ENCODE peak calls at places on chromosomes 5 and 9, in six cellular contexts. One of them, this sample, is unnamed.

GRCh38 chr9:106468431-106468830 is 394.5 kb upstream of the ZNF462 start:
- DNase-seq in H9: no peak
- DNase-seq in fibroblast of lung: no peak
- DNase-seq in GM23248: no peak
- DNase-seq in adrenal gland: no peak
- DNase-seq in IMR-90: no peak
- DNase-seq in this sample: no peak

GRCh38 chr5:134874831-134875655 is 872 bp downstream of the TXNDC15 start:
- DNase-seq in H9: peak
- DNase-seq in fibroblast of lung: peak
- DNase-seq in GM23248: peak
- DNase-seq in adrenal gland: peak
- DNase-seq in IMR-90: peak
- DNase-seq in this sample: peak

GRCh38 chr9:127311239-127311741 is 46.7 kb downstream of the GARNL3 start:
- DNase-seq in H9: no peak
- DNase-seq in fibroblast of lung: peak
- DNase-seq in GM23248: peak
- DNase-seq in adrenal gland: peak
- DNase-seq in IMR-90: peak
- DNase-seq in this sample: peak

GRCh38 chr9:126440042-126440441 is 113.4 kb downstream of the MVB12B start:
- DNase-seq in H9: no peak
- DNase-seq in fibroblast of lung: no peak
- DNase-seq in GM23248: no peak
- DNase-seq in adrenal gland: peak
- DNase-seq in IMR-90: no peak
- DNase-seq in this sample: no peak

GRCh38 chr9:98903938-98904560 is 39.7 kb upstream of the COL15A1 start:
- DNase-seq in H9: no peak
- DNase-seq in fibroblast of lung: no peak
- DNase-seq in GM23248: no peak
- DNase-seq in adrenal gland: no peak
- DNase-seq in IMR-90: no peak
- DNase-seq in this sample: no peak

GRCh38 chr5:9335269-9335668 is 210.6 kb downstream of the SEMA5A start:
- DNase-seq in H9: no peak
- DNase-seq in fibroblast of lung: no peak
- DNase-seq in GM23248: peak
- DNase-seq in adrenal gland: no peak
- DNase-seq in IMR-90: no peak
- DNase-seq in this sample: no peak

GRCh38 chr5:103369125-103370120 is 110.9 kb downstream of the MACIR start:
- DNase-seq in H9: no peak
- DNase-seq in fibroblast of lung: no peak
- DNase-seq in GM23248: no peak
- DNase-seq in adrenal gland: no peak
- DNase-seq in IMR-90: no peak
- DNase-seq in this sample: no peak

GRCh38 chr9:88925471-88925870 is 65.8 kb upstream of the S1PR3 start:
- DNase-seq in H9: no peak
- DNase-seq in fibroblast of lung: no peak
- DNase-seq in GM23248: peak
- DNase-seq in adrenal gland: no peak
- DNase-seq in IMR-90: peak
- DNase-seq in this sample: no peak

GRCh38 chr5:126119894-126120442 is 303.2 kb upstream of the GRAMD2B start:
- DNase-seq in H9: no peak
- DNase-seq in fibroblast of lung: peak
- DNase-seq in GM23248: peak
- DNase-seq in adrenal gland: no peak
- DNase-seq in IMR-90: no peak
- DNase-seq in this sample: no peak

GRCh38 chr9:117926031-117926655 is 221.9 kb downstream of the TLR4 start:
- DNase-seq in H9: no peak
- DNase-seq in fibroblast of lung: no peak
- DNase-seq in GM23248: peak
- DNase-seq in adrenal gland: no peak
- DNase-seq in IMR-90: no peak
- DNase-seq in this sample: no peak

GRCh38 chr5:40614923-40615585 is 64.7 kb upstream of the PTGER4 start:
- DNase-seq in H9: no peak
- DNase-seq in fibroblast of lung: no peak
- DNase-seq in GM23248: no peak
- DNase-seq in adrenal gland: no peak
- DNase-seq in IMR-90: no peak
- DNase-seq in this sample: no peak
- H3K27ac ChIP-seq in H9: no peak
- H3K27ac ChIP-seq in fibroblast of lung: no peak
- H3K27ac ChIP-seq in GM23248: no peak
- H3K27ac ChIP-seq in adrenal gland: no peak
- H3K27ac ChIP-seq in IMR-90: no peak
- H3K27ac ChIP-seq in this sample: peak

GRCh38 chr5:65790371-65791163 is 68.6 kb downstream of the NLN start:
- DNase-seq in H9: no peak
- DNase-seq in fibroblast of lung: no peak
- DNase-seq in GM23248: no peak
- DNase-seq in adrenal gland: no peak
- DNase-seq in IMR-90: no peak
- DNase-seq in this sample: no peak

GRCh38 chr5:65796917-65797316 is 74.9 kb downstream of the NLN start:
- DNase-seq in H9: no peak
- DNase-seq in fibroblast of lung: no peak
- DNase-seq in GM23248: no peak
- DNase-seq in adrenal gland: no peak
- DNase-seq in IMR-90: no peak
- DNase-seq in this sample: no peak

GRCh38 chr5:65796269-65796668 is 74.3 kb downstream of the NLN start:
- DNase-seq in H9: no peak
- DNase-seq in fibroblast of lung: no peak
- DNase-seq in GM23248: peak
- DNase-seq in adrenal gland: no peak
- DNase-seq in IMR-90: peak
- DNase-seq in this sample: no peak

DNA sequence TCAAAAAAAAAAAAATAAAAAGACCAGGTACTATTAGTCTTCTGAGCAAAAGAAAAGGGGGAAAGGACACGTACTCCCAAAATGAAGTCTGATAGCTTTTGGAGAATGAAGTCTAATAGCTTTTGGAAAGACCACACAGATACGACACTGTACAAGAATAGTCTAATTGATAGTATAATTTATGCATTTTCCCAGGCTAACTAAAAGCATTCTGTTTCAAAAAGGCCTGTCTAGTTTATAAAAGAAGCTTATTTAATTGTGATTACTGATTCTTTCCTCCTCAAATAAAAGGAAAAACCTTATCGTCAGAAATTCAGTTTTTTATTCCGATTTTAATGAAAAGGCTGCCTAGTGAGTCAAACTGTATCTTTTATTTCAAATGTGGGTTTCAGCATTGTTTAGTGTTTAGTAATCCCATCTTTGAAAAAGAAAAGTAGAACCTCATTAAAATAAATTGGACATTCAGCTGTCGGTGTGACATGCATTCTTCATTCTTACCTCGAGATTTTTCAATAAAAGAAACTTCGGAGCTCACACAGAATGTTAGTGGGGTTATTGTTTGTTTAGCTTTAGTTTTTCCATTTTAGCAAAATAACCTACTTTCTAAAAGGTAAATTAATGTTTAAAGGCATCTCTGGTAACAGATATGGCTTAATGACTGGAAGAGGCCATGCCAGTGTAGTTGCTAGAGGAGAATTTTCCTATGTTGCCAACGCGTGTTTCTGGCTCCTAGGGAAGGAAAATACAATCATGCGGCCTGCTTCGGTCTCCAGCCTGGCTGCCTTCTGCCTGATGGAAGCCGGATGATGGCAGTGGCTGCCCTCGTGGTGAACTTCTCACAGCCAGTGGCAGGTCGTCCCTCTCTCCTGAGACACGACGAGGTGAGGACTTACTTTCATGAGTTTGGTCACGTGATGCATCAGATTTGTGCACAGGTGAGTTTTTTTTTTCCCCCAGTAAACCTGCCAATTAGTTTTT is 70.0 kb downstream of the NLN start:
- DNase-seq in H9: no peak
- DNase-seq in fibroblast of lung: no peak
- DNase-seq in GM23248: peak
- DNase-seq in adrenal gland: no peak
- DNase-seq in IMR-90: no peak
- DNase-seq in this sample: no peak
- H3K27ac ChIP-seq in H9: no peak
- H3K27ac ChIP-seq in fibroblast of lung: no peak
- H3K27ac ChIP-seq in GM23248: peak
- H3K27ac ChIP-seq in adrenal gland: no peak
- H3K27ac ChIP-seq in IMR-90: no peak
- H3K27ac ChIP-seq in this sample: no peak

GRCh38 chr9:133059623-133060022 is 2.2 kb upstream of the CEL start:
- DNase-seq in H9: no peak
- DNase-seq in fibroblast of lung: no peak
- DNase-seq in GM23248: no peak
- DNase-seq in adrenal gland: no peak
- DNase-seq in IMR-90: no peak
- DNase-seq in this sample: no peak
- H3K27ac ChIP-seq in H9: no peak
- H3K27ac ChIP-seq in fibroblast of lung: no peak
- H3K27ac ChIP-seq in GM23248: no peak
- H3K27ac ChIP-seq in adrenal gland: no peak
- H3K27ac ChIP-seq in IMR-90: no peak
- H3K27ac ChIP-seq in this sample: no peak

GRCh38 chr5:61245486-61245885 is 83.2 kb upstream of the SMIM15 start:
- DNase-seq in H9: no peak
- DNase-seq in fibroblast of lung: peak
- DNase-seq in GM23248: peak
- DNase-seq in adrenal gland: no peak
- DNase-seq in IMR-90: peak
- DNase-seq in this sample: no peak
- H3K27ac ChIP-seq in H9: no peak
- H3K27ac ChIP-seq in fibroblast of lung: no peak
- H3K27ac ChIP-seq in GM23248: no peak
- H3K27ac ChIP-seq in adrenal gland: no peak
- H3K27ac ChIP-seq in IMR-90: no peak
- H3K27ac ChIP-seq in this sample: peak

GRCh38 chr5:138463335-138464017 is 1.8 kb upstream of the EGR1 start:
- DNase-seq in H9: no peak
- DNase-seq in fibroblast of lung: peak
- DNase-seq in GM23248: peak
- DNase-seq in adrenal gland: peak
- DNase-seq in IMR-90: no peak
- DNase-seq in this sample: no peak
- H3K27ac ChIP-seq in H9: no peak
- H3K27ac ChIP-seq in fibroblast of lung: peak
- H3K27ac ChIP-seq in GM23248: peak
- H3K27ac ChIP-seq in adrenal gland: peak
- H3K27ac ChIP-seq in IMR-90: peak
- H3K27ac ChIP-seq in this sample: peak

GRCh38 chr9:105296889-105297288 is 52.4 kb downstream of the SLC44A1 start:
- DNase-seq in H9: no peak
- DNase-seq in fibroblast of lung: peak
- DNase-seq in GM23248: peak
- DNase-seq in adrenal gland: no peak
- DNase-seq in IMR-90: peak
- DNase-seq in this sample: no peak

GRCh38 chr9:105295986-105296385 is 51.5 kb downstream of the SLC44A1 start:
- DNase-seq in H9: no peak
- DNase-seq in fibroblast of lung: peak
- DNase-seq in GM23248: peak
- DNase-seq in adrenal gland: no peak
- DNase-seq in IMR-90: no peak
- DNase-seq in this sample: no peak

GRCh38 chr9:105293408-105293807 is 49.0 kb downstream of the SLC44A1 start:
- DNase-seq in H9: no peak
- DNase-seq in fibroblast of lung: no peak
- DNase-seq in GM23248: no peak
- DNase-seq in adrenal gland: no peak
- DNase-seq in IMR-90: no peak
- DNase-seq in this sample: no peak

GRCh38 chr9:105296445-105296844 is 52.0 kb downstream of the SLC44A1 start:
- DNase-seq in H9: no peak
- DNase-seq in fibroblast of lung: no peak
- DNase-seq in GM23248: no peak
- DNase-seq in adrenal gland: no peak
- DNase-seq in IMR-90: no peak
- DNase-seq in this sample: no peak

GRCh38 chr9:105295151-105295550 is 50.7 kb downstream of the SLC44A1 start:
- DNase-seq in H9: no peak
- DNase-seq in fibroblast of lung: no peak
- DNase-seq in GM23248: no peak
- DNase-seq in adrenal gland: no peak
- DNase-seq in IMR-90: no peak
- DNase-seq in this sample: no peak
- H3K27ac ChIP-seq in H9: no peak
- H3K27ac ChIP-seq in fibroblast of lung: no peak
- H3K27ac ChIP-seq in GM23248: peak
- H3K27ac ChIP-seq in adrenal gland: no peak
- H3K27ac ChIP-seq in IMR-90: no peak
- H3K27ac ChIP-seq in this sample: no peak

DNA sequence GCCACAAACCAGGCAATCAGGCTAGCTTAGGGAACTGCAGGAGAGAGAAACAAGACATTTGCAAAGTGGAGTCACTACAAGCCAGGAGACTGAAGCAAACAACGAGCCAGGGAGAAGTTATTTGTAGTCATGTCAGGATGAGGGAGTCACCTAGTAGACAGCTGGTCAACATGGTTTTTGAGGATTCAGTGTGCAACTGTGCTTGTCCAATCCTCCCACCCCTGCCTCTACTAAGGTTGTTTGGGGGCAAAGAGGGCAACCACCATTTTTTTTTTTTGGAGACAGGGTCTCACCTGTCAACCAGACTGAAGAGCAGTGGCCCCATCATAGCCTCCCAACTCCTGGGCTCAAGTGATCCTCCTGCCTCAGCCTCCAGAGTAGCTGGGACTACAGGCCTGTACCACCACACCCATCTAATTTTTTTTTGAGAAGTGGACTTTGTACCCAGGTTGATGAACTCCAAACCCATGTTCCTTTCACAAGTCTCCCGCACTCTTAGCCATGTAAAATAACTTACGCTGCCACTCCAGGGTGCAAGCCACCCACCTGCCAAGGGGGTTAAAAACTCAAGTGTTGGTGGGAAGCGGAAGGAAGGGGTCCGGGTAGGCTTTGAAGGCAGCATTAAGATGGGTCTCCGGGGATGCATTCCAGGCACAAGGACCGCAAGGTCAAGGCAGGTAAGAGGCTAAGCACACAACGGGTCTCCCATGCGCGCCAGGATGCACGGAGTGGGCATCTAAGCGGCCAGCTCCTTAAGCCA is 995 bp downstream of the RPL35 start:
- DNase-seq in H9: no peak
- DNase-seq in fibroblast of lung: no peak
- DNase-seq in GM23248: peak
- DNase-seq in adrenal gland: no peak
- DNase-seq in IMR-90: no peak
- DNase-seq in this sample: no peak
- H3K27ac ChIP-seq in H9: no peak
- H3K27ac ChIP-seq in fibroblast of lung: peak
- H3K27ac ChIP-seq in GM23248: peak
- H3K27ac ChIP-seq in adrenal gland: no peak
- H3K27ac ChIP-seq in IMR-90: peak
- H3K27ac ChIP-seq in this sample: peak